ENCODE peak calls at places on chromosomes 6 and 20, in four cellular contexts. O is CD4-positive, alpha-beta T cell; A is HS-27A; V is activated gamma-delta T cell. U is an unnamed sample.

GRCh38 chr6:102619585-102619984 is 1226.1 kb downstream of the GRIK2 start:
- DNase-seq in O (no peak), A (no peak), V (no peak), U (no peak)

GRCh38 chr6:46254331-46254730 is 83.6 kb upstream of the ENPP5 start:
- DNase-seq in O (no peak), A (no peak), V (no peak), U (no peak)

GRCh38 chr20:57672164-57672563 is 37.7 kb downstream of the PMEPA1 start:
- DNase-seq in O (no peak), A (no peak), V (no peak), U (no peak)

GRCh38 chr6:81648502-81648901 is 104.0 kb downstream of the TENT5A start:
- DNase-seq in O (no peak), A (no peak), V (no peak), U (no peak)

GRCh38 chr20:41344477-41344876 is 3.9 kb downstream of the LPIN3 start:
- DNase-seq in O (no peak), A (no peak), V (no peak), U (no peak)

GRCh38 chr6:128507337-128508310 is 12.8 kb downstream of the PTPRK start:
- DNase-seq in O (no peak), A (no peak), V (no peak), U (no peak)

GRCh38 chr20:62452475-62453095 is 23.2 kb downstream of the GATA5 start:
- DNase-seq in O (no peak), A (no peak), V (no peak), U (no peak)

GRCh38 chr6:136037246-136037884 is 185.9 kb downstream of the PDE7B start:
- DNase-seq in O (no peak), A (no peak), V (no peak), U (no peak)

GRCh38 chr6:10855233-10855632 is 16.9 kb upstream of the MAK start:
- DNase-seq in O (no peak), A (no peak), V (no peak), U (no peak)

GRCh38 chr6:105775095-105775494 is 311.0 kb upstream of the PRDM1 start:
- DNase-seq in O (no peak), A (no peak), V (no peak), U (no peak)

GRCh38 chr20:62644044-62644795 is 1.9 kb downstream of the SLCO4A1 start:
- DNase-seq in O (no peak), A (no peak), V (no peak), U (no peak)

GRCh38 chr20:50873518-50873959 is 57.7 kb downstream of the ADNP start:
- DNase-seq in O (no peak), A (no peak), V (no peak), U (no peak)

GRCh38 chr6:128246472-128246871 is 273.9 kb downstream of the PTPRK start:
- DNase-seq in O (no peak), A (no peak), V (no peak), U (no peak)

GRCh38 chr6:116011520-116011919 is 49.2 kb downstream of the FRK start:
- DNase-seq in O (no peak), A (no peak), V (no peak), U (no peak)

GRCh38 chr20:25065625-25066338 is 7.8 kb upstream of the ACSS1 start:
- DNase-seq in O (peak; percentile 64), A (no peak), V (no peak), U (peak; percentile 61)

GRCh38 chr20:23692725-23693124 is 3.9 kb upstream of the CST4 start:
- DNase-seq in O (no peak), A (no peak), V (no peak), U (no peak)

GRCh38 chr6:2127484-2127911 is 117.9 kb downstream of the GMDS start:
- DNase-seq in O (no peak), A (no peak), V (no peak), U (no peak)

GRCh38 chr20:6075428-6076219 is 21.8 kb upstream of the LRRN4 start:
- DNase-seq in O (no peak), A (no peak), V (no peak), U (no peak)

GRCh38 chr20:23869520-23869919 is 10.0 kb downstream of the CST5 start:
- DNase-seq in O (no peak), A (no peak), V (no peak), U (no peak)

GRCh38 chr6:43467752-43468151 is 9.6 kb upstream of the TJAP1 start:
- DNase-seq in O (no peak), A (no peak), V (no peak), U (no peak)

GRCh38 chr6:122947355-122947754 is 48.7 kb upstream of the CLVS2 start:
- DNase-seq in O (no peak), A (no peak), V (no peak), U (no peak)

GRCh38 chr20:61352381-61353260 is 100.6 kb downstream of the CDH4 start:
- DNase-seq in O (no peak), A (no peak), V (no peak), U (no peak)

GRCh38 chr20:51586005-51586440 is 43.5 kb upstream of the NFATC2 start:
- DNase-seq in O (no peak), A (peak; percentile 49), V (no peak), U (no peak)

GRCh38 chr6:15268130-15268908 is 22.4 kb downstream of the JARID2 start:
- DNase-seq in O (no peak), A (no peak), V (no peak), U (no peak)

GRCh38 chr6:41939091-41939847 is 2.3 kb downstream of the CCND3 start:
- DNase-seq in O (no peak), A (no peak), V (no peak), U (no peak)

GRCh38 chr6:125526007-125526720 is 223.3 kb upstream of the HEY2 start:
- DNase-seq in O (no peak), A (no peak), V (no peak), U (no peak)

GRCh38 chr20:40431611-40432010 is 257.4 kb downstream of the MAFB start:
- DNase-seq in O (no peak), A (peak; percentile 11), V (no peak), U (no peak)

GRCh38 chr6:54204921-54205511 is 93.8 kb downstream of the MLIP start:
- DNase-seq in O (no peak), A (no peak), V (no peak), U (no peak)

GRCh38 chr6:40356242-40356910 is 230.8 kb downstream of the LRFN2 start:
- DNase-seq in O (no peak), A (no peak), V (no peak), U (no peak)

GRCh38 chr6:34717466-34717865 is 20.9 kb upstream of the ILRUN start:
- DNase-seq in O (no peak), A (no peak), V (no peak), U (no peak)

GRCh38 chr20:61271273-61272221 is 19.5 kb downstream of the CDH4 start:
- DNase-seq in O (no peak), A (no peak), V (no peak), U (no peak)

GRCh38 chr6:157328108-157328692 is 4.9 kb upstream of the TMEM242 start:
- DNase-seq in O (no peak), A (no peak), V (no peak), U (peak; percentile 47)

GRCh38 chr20:13261460-13262301 is 40.6 kb downstream of the ISM1 start:
- DNase-seq in O (peak; percentile 62), A (peak; percentile 42), V (no peak), U (peak; percentile 22)

GRCh38 chr6:20415304-20416062 is 13.8 kb downstream of the E2F3 start:
- DNase-seq in O (no peak), A (no peak), V (no peak), U (no peak)

GRCh38 chr6:71745525-71745924 is 140.8 kb upstream of the RIMS1 start:
- DNase-seq in O (no peak), A (no peak), V (no peak), U (no peak)

GRCh38 chr6:2396856-2397640 is 151.6 kb upstream of the GMDS start:
- DNase-seq in O (no peak), A (no peak), V (no peak), U (no peak)

GRCh38 chr6:63927538-63927937 is 291.9 kb downstream of the PHF3 start:
- DNase-seq in O (no peak), A (no peak), V (no peak), U (no peak)

GRCh38 chr20:39206899-39207564 is 244.9 kb downstream of the DHX35 start:
- DNase-seq in O (no peak), A (no peak), V (no peak), U (no peak)

GRCh38 chr6:138844203-138844602 is 48.3 kb downstream of the ECT2L start:
- DNase-seq in O (no peak), A (no peak), V (no peak), U (no peak)